ENCODE peak calls at places on chromosomes 2 and 18, in five cellular contexts. B, A, R, Y and K are unnamed samples.

GRCh38 chr2:174778479-174778962 is 14.2 kb upstream of the CHRNA1 start:
- DNase-seq in B (peak; percentile 68), A (peak; percentile 99), R (no peak), Y (no peak), K (no peak)

GRCh38 chr2:101998556-101999121 is 6.9 kb downstream of the IL1R2 start:
- DNase-seq in B (no peak), A (no peak), R (no peak), Y (no peak), K (no peak)

GRCh38 chr2:228600265-228600664 is 418.8 kb upstream of the SPHKAP start:
- DNase-seq in B (no peak), A (peak; percentile 88), R (no peak), Y (no peak), K (no peak)

GRCh38 chr2:8234757-8235374 is 447.0 kb upstream of the ID2 start:
- DNase-seq in B (no peak), A (no peak), R (no peak), Y (no peak), K (no peak)

GRCh38 chr2:147665035-147665434 is 179.8 kb upstream of the ACVR2A start:
- DNase-seq in B (no peak), A (no peak), R (no peak), Y (no peak), K (no peak)

GRCh38 chr18:23437357-23438045 is 15.6 kb upstream of the RIOK3 start:
- DNase-seq in B (peak; percentile 86), A (peak; percentile 62), R (peak; percentile 85), Y (no peak), K (peak; percentile 84)

GRCh38 chr2:232721261-232721660 is 24.1 kb downstream of the GIGYF2 start:
- DNase-seq in B (no peak), A (no peak), R (no peak), Y (no peak), K (no peak)

GRCh38 chr2:204794624-204795023 is 249.3 kb downstream of the PARD3B start:
- DNase-seq in B (no peak), A (peak; percentile 29), R (no peak), Y (no peak), K (no peak)

GRCh38 chr2:233020454-233020853 is 7.4 kb upstream of the NGEF start:
- DNase-seq in B (no peak), A (no peak), R (peak; percentile 41), Y (no peak), K (no peak)

GRCh38 chr2:159456500-159457426 is 159.6 kb downstream of the BAZ2B start:
- DNase-seq in B (no peak), A (peak; percentile 12), R (no peak), Y (no peak), K (no peak)

GRCh38 chr2:174729797-174730529 is 34.3 kb downstream of the CHRNA1 start:
- DNase-seq in B (no peak), A (peak; percentile 10), R (no peak), Y (no peak), K (no peak)

GRCh38 chr2:36411962-36412444 is 56.4 kb downstream of the CRIM1 start:
- DNase-seq in B (no peak), A (no peak), R (no peak), Y (no peak), K (peak; percentile 64)

GRCh38 chr2:8407332-8407731 is 274.5 kb upstream of the ID2 start:
- DNase-seq in B (no peak), A (no peak), R (no peak), Y (no peak), K (no peak)

GRCh38 chr2:64453710-64454315 is at the start of gene LGALSL:
- DNase-seq in B (peak; percentile 67), A (peak; percentile 24), R (peak; percentile 90), Y (no peak), K (peak; percentile 60)
- TF ChIP-seq POLR2A in B (peak; percentile 87), A (no peak), R (no peak), Y (no peak), K (no peak)

GRCh38 chr2:191020221-191020741 is 6.3 kb upstream of the STAT1 start:
- DNase-seq in B (peak; percentile 90), A (peak; percentile 97), R (peak; percentile 95), Y (peak; percentile 27), K (peak; percentile 98)
- TF ChIP-seq POLR2A in B (peak; percentile 92), A (peak; percentile 85), R (peak; percentile 49), Y (peak; percentile 61), K (peak; percentile 98)

GRCh38 chr2:105490204-105490603 is 91.4 kb upstream of the FHL2 start:
- DNase-seq in B (no peak), A (no peak), R (no peak), Y (no peak), K (no peak)
- TF ChIP-seq POLR2A in B (no peak), A (no peak), R (no peak), Y (no peak), K (no peak)

GRCh38 chr2:225104321-225104720 is 62.1 kb upstream of the DOCK10 start:
- DNase-seq in B (no peak), A (no peak), R (no peak), Y (no peak), K (no peak)
- TF ChIP-seq POLR2A in B (no peak), A (no peak), R (no peak), Y (no peak), K (no peak)

GRCh38 chr2:73260338-73260984 is 23.8 kb downstream of the FBXO41 start:
- DNase-seq in B (no peak), A (peak; percentile 43), R (peak; percentile 52), Y (no peak), K (peak; percentile 63)

GRCh38 chr2:73264332-73264606 is 20.0 kb downstream of the FBXO41 start:
- DNase-seq in B (no peak), A (no peak), R (no peak), Y (no peak), K (no peak)

GRCh38 chr2:73259704-73260337 is 24.5 kb downstream of the FBXO41 start:
- DNase-seq in B (no peak), A (no peak), R (no peak), Y (no peak), K (no peak)

GRCh38 chr2:73263540-73264331 is 20.5 kb downstream of the FBXO41 start:
- DNase-seq in B (no peak), A (no peak), R (no peak), Y (no peak), K (no peak)

DNA sequence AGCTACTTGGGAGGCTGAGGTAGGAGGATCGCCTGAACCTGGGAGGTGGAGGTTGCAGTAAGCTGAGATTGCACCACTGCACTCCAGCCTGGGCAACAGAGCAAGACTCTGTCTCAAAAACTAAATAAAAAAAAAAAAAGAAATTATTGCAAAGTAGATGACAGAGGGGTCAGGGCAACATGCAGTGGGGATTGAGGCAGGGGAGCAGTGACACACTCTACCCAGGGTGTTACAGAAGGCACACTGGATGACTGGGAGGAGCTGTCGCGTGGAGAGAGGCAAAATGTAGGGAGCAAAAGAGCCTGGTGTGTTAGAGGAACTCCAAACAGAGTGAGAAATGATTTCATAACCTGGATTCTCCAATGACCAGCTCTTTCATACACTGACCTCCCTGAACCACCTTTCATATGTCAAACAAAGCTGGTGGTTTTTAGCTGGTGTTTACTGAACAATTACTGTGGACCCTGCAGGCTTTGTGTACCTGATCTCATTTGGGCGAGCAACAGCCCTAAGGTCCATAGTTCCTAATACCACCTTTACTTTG is 22.1 kb downstream of the FBXO41 start:
- DNase-seq in B (no peak), A (no peak), R (no peak), Y (no peak), K (no peak)
- TF ChIP-seq POLR2A in B (no peak), A (no peak), R (no peak), Y (no peak), K (no peak)

GRCh38 chr2:119693967-119694366 is 15.0 kb downstream of the TMEM177 start:
- DNase-seq in B (no peak), A (no peak), R (no peak), Y (no peak), K (no peak)
- TF ChIP-seq POLR2A in B (no peak), A (no peak), R (no peak), Y (no peak), K (no peak)